ENCODE peak calls at places on chromosome X, in four cellular contexts. O, L, Z and J are unnamed samples.

GRCh38 chrX:123846598-123847038 is 13.2 kb upstream of the XIAP start:
- DNase-seq in O (no peak), L (no peak), Z (peak), J (no peak)

GRCh38 chrX:51837926-51838325 is 55.5 kb upstream of the MAGED1 start:
- DNase-seq in O (no peak), L (no peak), Z (peak), J (no peak)

GRCh38 chrX:48816014-48816810 is 10.1 kb upstream of the ERAS start:
- DNase-seq in L (no peak), Z (no peak), O (no peak), J (no peak)

GRCh38 chrX:38754102-38754790 is 47.0 kb upstream of the MID1IP1 start:
- DNase-seq in O (peak), Z (peak), L (peak), J (no peak)

GRCh38 chrX:40644821-40645358 is 2.5 kb downstream of the CXorf38 start:
- DNase-seq in L (peak), O (peak), Z (peak), J (peak)

GRCh38 chrX:39616098-39616729 is 481.5 kb downstream of the BCOR start:
- DNase-seq in O (no peak), L (no peak), Z (no peak), J (no peak)

GRCh38 chrX:135572436-135572835 is 52.0 kb downstream of the INTS6L start:
- DNase-seq in L (no peak), O (peak), Z (peak), J (no peak)

GRCh38 chrX:154732421-154733071 is 18.3 kb downstream of the GAB3 start:
- DNase-seq in Z (peak), O (no peak), L (no peak), J (no peak)

GRCh38 chrX:75648803-75649588 is 126.2 kb upstream of the ZDHHC15 start:
- DNase-seq in O (no peak), Z (no peak), L (no peak), J (no peak)

GRCh38 chrX:123736333-123736921 is 3.6 kb upstream of the THOC2 start:
- DNase-seq in Z (peak), L (no peak), O (no peak), J (no peak)

GRCh38 chrX:151641564-151641963 is 53.7 kb upstream of the PRRG3 start:
- DNase-seq in Z (no peak), L (no peak), O (no peak), J (no peak)

GRCh38 chrX:136768469-136769084 is 12.2 kb downstream of the ARHGEF6 start:
- DNase-seq in L (no peak), O (no peak), Z (peak), J (peak)

GRCh38 chrX:122913134-122913533 is 270.9 kb upstream of the GRIA3 start:
- DNase-seq in L (no peak), Z (no peak), O (no peak), J (no peak)

GRCh38 chrX:118943102-118943501 is 31.3 kb upstream of the LONRF3 start:
- DNase-seq in O (no peak), Z (no peak), L (no peak), J (no peak)

GRCh38 chrX:27446423-27446822 is 16.7 kb downstream of the PPP4R3C start:
- DNase-seq in O (no peak), Z (no peak), L (no peak), J (no peak)

GRCh38 chrX:132676102-132676501 is 187.3 kb upstream of the MBNL3 start:
- DNase-seq in L (no peak), O (no peak), Z (no peak), J (no peak)

GRCh38 chrX:41692162-41692749 is 3.5 kb downstream of the GPR34 start:
- DNase-seq in Z (peak), O (no peak), L (no peak), J (no peak)

GRCh38 chrX:47475476-47475875 is 7.5 kb downstream of the ZNF41 start:
- DNase-seq in O (no peak), Z (no peak), L (no peak), J (no peak)

GRCh38 chrX:111372065-111372464 is 39.9 kb downstream of the DCX start:
- DNase-seq in O (no peak), L (no peak), Z (no peak), J (no peak)

GRCh38 chrX:7147431-7147977 is at the start of gene STS:
- DNase-seq in Z (peak), L (no peak), O (no peak), J (no peak)

GRCh38 chrX:150477364-150477763 is 91.1 kb upstream of the MTM1 start:
- DNase-seq in Z (no peak), O (no peak), L (no peak), J (no peak)

GRCh38 chrX:17590892-17591740 is 146.2 kb upstream of the SCML1 start:
- DNase-seq in L (peak), O (no peak), Z (peak), J (no peak)

GRCh38 chrX:94288325-94288724 is 614.3 kb downstream of the FAM133A start:
- DNase-seq in L (no peak), O (no peak), Z (no peak), J (no peak)

GRCh38 chrX:48890296-48890925 is 7.2 kb downstream of the TIMM17B start:
- DNase-seq in L (no peak), Z (no peak), O (no peak), J (no peak)

GRCh38 chrX:54640103-54640428 is 110.0 kb downstream of the GNL3L start:
- DNase-seq in O (no peak), L (no peak), Z (peak), J (no peak)

GRCh38 chrX:23656684-23657083 is 10.6 kb upstream of the PRDX4 start:
- DNase-seq in L (no peak), Z (peak), O (no peak), J (no peak)

GRCh38 chrX:133923548-133923947 is 61.8 kb downstream of the GPC3 start:
- DNase-seq in L (no peak), Z (no peak), O (no peak), J (no peak)

GRCh38 chrX:7950865-7951264 is 23.7 kb upstream of the PNPLA4 start:
- DNase-seq in Z (no peak), O (no peak), L (no peak), J (no peak)

GRCh38 chrX:148134578-148134977 is 153.4 kb downstream of the FMR1NB start:
- DNase-seq in O (no peak), L (no peak), Z (no peak), J (no peak)

GRCh38 chrX:102892103-102892502 is 45.0 kb upstream of the RAB40AL start:
- DNase-seq in Z (peak), L (no peak), O (no peak), J (no peak)

GRCh38 chrX:103565752-103566151 is 19.6 kb upstream of the TCEAL4 start:
- DNase-seq in O (no peak), L (no peak), Z (peak), J (no peak)

GRCh38 chrX:46327229-46328081 is 217.8 kb downstream of the ZNF674 start:
- DNase-seq in L (no peak), Z (no peak), O (no peak), J (no peak)

GRCh38 chrX:47361538-47362511 is 8.6 kb upstream of the ZNF157 start:
- DNase-seq in L (no peak), O (peak), Z (peak), J (peak)

GRCh38 chrX:9884031-9884779 is 83.0 kb upstream of the CLDN34 start:
- DNase-seq in O (no peak), L (no peak), Z (no peak), J (no peak)

GRCh38 chrX:110045988-110046387 is 43.1 kb downstream of the TMEM164 start:
- DNase-seq in Z (peak), L (no peak), O (no peak), J (no peak)

GRCh38 chrX:132470830-132471229 is 18.0 kb downstream of the MBNL3 start:
- DNase-seq in L (no peak), Z (no peak), O (no peak), J (no peak)

GRCh38 chrX:118884552-118885138 is 61.0 kb downstream of the ZCCHC12 start:
- DNase-seq in L (no peak), O (no peak), Z (no peak), J (no peak)